ENCODE peak calls at places on chromosomes 3 and 15, in seven cellular contexts. U is germinal center; P is NCI-H1092; X is naive thymus-derived CD8-positive, alpha-beta T cell; J is K562; V is EH; L is GM23248. W is an unnamed sample.

GRCh38 chr3:167668651-167669050 is 14.9 kb upstream of the WDR49 start:
- DNase-seq in J (no peak), U (no peak), X (no peak), V (no peak), P (no peak), L (no peak), W (no peak)

GRCh38 chr3:86973440-86973839 is 17.5 kb downstream of the VGLL3 start:
- DNase-seq in L (peak), X (no peak), U (no peak), J (no peak), V (peak), P (no peak), W (no peak)

GRCh38 chr3:169781209-169781855 is 8.1 kb downstream of the MYNN start:
- DNase-seq in L (no peak), U (no peak), P (no peak), J (no peak), X (no peak), V (no peak), W (no peak)

GRCh38 chr15:98583758-98584157 is 64.6 kb upstream of the IGF1R start:
- DNase-seq in U (no peak), L (no peak), P (no peak), V (no peak), X (no peak), J (no peak), W (no peak)

GRCh38 chr3:153313307-153313945 is 151.4 kb downstream of the RAP2B start:
- DNase-seq in P (no peak), V (peak), X (no peak), J (no peak), L (peak), U (no peak), W (no peak)

GRCh38 chr15:46312133-46312740 is 677.4 kb downstream of the SQOR start:
- DNase-seq in V (peak), L (peak), U (peak), P (peak), X (peak), J (peak), W (peak)

GRCh38 chr3:120057626-120058025 is 36.6 kb downstream of the GSK3B start:
- DNase-seq in L (no peak), P (no peak), J (no peak), U (no peak), V (no peak), X (no peak), W (no peak)

GRCh38 chr3:72739521-72740466 is 108.5 kb downstream of the SHQ1 start:
- DNase-seq in L (peak), U (no peak), V (peak), P (no peak), J (peak), X (no peak), W (peak)

GRCh38 chr15:51190424-51191068 is 95.8 kb upstream of the TNFAIP8L3 start:
- DNase-seq in V (no peak), P (no peak), U (no peak), X (no peak), J (no peak), L (no peak), W (no peak)

GRCh38 chr3:8482960-8483665 is 18.5 kb upstream of the LMCD1 start:
- DNase-seq in P (peak), V (peak), J (no peak), U (no peak), X (no peak), L (peak), W (no peak)

GRCh38 chr3:128492353-128493220 is at the start of gene GATA2:
- DNase-seq in U (no peak), X (no peak), L (peak), P (no peak), J (no peak), V (peak), W (no peak)

GRCh38 chr3:140717915-140718314 is 40.1 kb downstream of the TRIM42 start:
- DNase-seq in X (no peak), P (no peak), U (no peak), V (no peak), L (no peak), J (no peak), W (no peak)

GRCh38 chr3:197561926-197562325 is 6.2 kb upstream of the BDH1 start:
- DNase-seq in X (no peak), L (no peak), J (no peak), P (no peak), U (no peak), V (no peak), W (peak)

GRCh38 chr3:71069797-71070196 is 513.7 kb downstream of the FOXP1 start:
- DNase-seq in J (peak), X (peak), V (peak), U (peak), P (no peak), L (peak), W (peak)

GRCh38 chr3:159814161-159814560 is 174.5 kb upstream of the IL12A start:
- DNase-seq in J (no peak), U (no peak), L (peak), V (peak), P (no peak), X (no peak), W (no peak)